ENCODE peak calls at places on chromosomes 13 and 19, in six cellular contexts. One of them, this sample, is unnamed.

GRCh38 chr19:52542984-52543664 is 15.7 kb downstream of the ZNF808 start:
- DNase-seq in amygdala: no peak
- DNase-seq in right atrium auricular region: no peak
- DNase-seq in lower leg skin: no peak
- DNase-seq in hippocampal formation: no peak
- DNase-seq in stimulated activated CD8-positive, alpha-beta memory T cell treated with anti-CD3 and anti-CD28 coated beads, Interleukin-7, amount 100 ng/mL, for 1 hour: no peak
- DNase-seq in this sample: no peak

GRCh38 chr19:7857727-7858701 is 16.2 kb downstream of the PRR36 start:
- DNase-seq in amygdala: no peak
- DNase-seq in stimulated activated CD8-positive, alpha-beta memory T cell treated with anti-CD3 and anti-CD28 coated beads, Interleukin-7, amount 100 ng/mL, for 1 hour: no peak
- DNase-seq in lower leg skin: no peak
- DNase-seq in right atrium auricular region: no peak
- DNase-seq in hippocampal formation: no peak
- DNase-seq in this sample: peak

GRCh38 chr19:1469200-1469935 is 9.6 kb downstream of the C19orf25 start:
- DNase-seq in amygdala: no peak
- DNase-seq in lower leg skin: no peak
- DNase-seq in right atrium auricular region: no peak
- DNase-seq in stimulated activated CD8-positive, alpha-beta memory T cell treated with anti-CD3 and anti-CD28 coated beads, Interleukin-7, amount 100 ng/mL, for 1 hour: no peak
- DNase-seq in hippocampal formation: no peak
- DNase-seq in this sample: no peak

GRCh38 chr19:29293736-29294342 is 80.9 kb upstream of the UQCRFS1 start:
- DNase-seq in stimulated activated CD8-positive, alpha-beta memory T cell treated with anti-CD3 and anti-CD28 coated beads, Interleukin-7, amount 100 ng/mL, for 1 hour: no peak
- DNase-seq in right atrium auricular region: no peak
- DNase-seq in hippocampal formation: no peak
- DNase-seq in amygdala: no peak
- DNase-seq in lower leg skin: no peak
- DNase-seq in this sample: no peak

GRCh38 chr13:40485611-40486517 is 180.6 kb downstream of the FOXO1 start:
- DNase-seq in amygdala: no peak
- DNase-seq in hippocampal formation: no peak
- DNase-seq in right atrium auricular region: no peak
- DNase-seq in stimulated activated CD8-positive, alpha-beta memory T cell treated with anti-CD3 and anti-CD28 coated beads, Interleukin-7, amount 100 ng/mL, for 1 hour: peak
- DNase-seq in lower leg skin: no peak
- DNase-seq in this sample: no peak

GRCh38 chr19:7676376-7676775 is 514 bp upstream of the MCEMP1 start:
- DNase-seq in lower leg skin: peak
- DNase-seq in hippocampal formation: no peak
- DNase-seq in right atrium auricular region: no peak
- DNase-seq in stimulated activated CD8-positive, alpha-beta memory T cell treated with anti-CD3 and anti-CD28 coated beads, Interleukin-7, amount 100 ng/mL, for 1 hour: no peak
- DNase-seq in amygdala: no peak
- DNase-seq in this sample: no peak

GRCh38 chr13:101474419-101474957 is 22.0 kb downstream of the ITGBL1 start:
- DNase-seq in lower leg skin: no peak
- DNase-seq in hippocampal formation: peak
- DNase-seq in amygdala: peak
- DNase-seq in stimulated activated CD8-positive, alpha-beta memory T cell treated with anti-CD3 and anti-CD28 coated beads, Interleukin-7, amount 100 ng/mL, for 1 hour: no peak
- DNase-seq in right atrium auricular region: no peak
- DNase-seq in this sample: peak

GRCh38 chr19:30160996-30161655 is 211.1 kb upstream of the ZNF536 start:
- DNase-seq in right atrium auricular region: peak
- DNase-seq in amygdala: no peak
- DNase-seq in lower leg skin: no peak
- DNase-seq in hippocampal formation: no peak
- DNase-seq in stimulated activated CD8-positive, alpha-beta memory T cell treated with anti-CD3 and anti-CD28 coated beads, Interleukin-7, amount 100 ng/mL, for 1 hour: no peak
- DNase-seq in this sample: no peak

GRCh38 chr19:49347835-49348234 is 12.6 kb downstream of the CD37 start:
- DNase-seq in amygdala: no peak
- DNase-seq in hippocampal formation: no peak
- DNase-seq in right atrium auricular region: no peak
- DNase-seq in stimulated activated CD8-positive, alpha-beta memory T cell treated with anti-CD3 and anti-CD28 coated beads, Interleukin-7, amount 100 ng/mL, for 1 hour: no peak
- DNase-seq in lower leg skin: no peak
- DNase-seq in this sample: no peak

GRCh38 chr19:19495614-19496603 is 19.4 kb downstream of the TSSK6 start:
- DNase-seq in stimulated activated CD8-positive, alpha-beta memory T cell treated with anti-CD3 and anti-CD28 coated beads, Interleukin-7, amount 100 ng/mL, for 1 hour: no peak
- DNase-seq in right atrium auricular region: no peak
- DNase-seq in lower leg skin: no peak
- DNase-seq in amygdala: no peak
- DNase-seq in hippocampal formation: no peak
- DNase-seq in this sample: no peak

GRCh38 chr19:39645800-39646411 is 9.8 kb upstream of the LGALS16 start:
- DNase-seq in hippocampal formation: no peak
- DNase-seq in right atrium auricular region: no peak
- DNase-seq in amygdala: no peak
- DNase-seq in lower leg skin: no peak
- DNase-seq in stimulated activated CD8-positive, alpha-beta memory T cell treated with anti-CD3 and anti-CD28 coated beads, Interleukin-7, amount 100 ng/mL, for 1 hour: no peak
- DNase-seq in this sample: no peak